ENCODE peak calls at places on chromosomes 5 and 9, in nine cellular contexts. One of them, this sample, is unnamed.

GRCh38 chr5:83097582-83098265 is 20.4 kb downstream of the XRCC4 start:
- DNase-seq in heart left ventricle: no peak
- DNase-seq in breast epithelium: no peak
- DNase-seq in ovary: no peak
- DNase-seq in HCT116: no peak
- DNase-seq in A549: no peak
- DNase-seq in IMR-90: peak
- DNase-seq in Peyer's patch: no peak
- DNase-seq in uterus: no peak
- DNase-seq in this sample: no peak

GRCh38 chr9:129888809-129889460 is 53.7 kb downstream of the USP20 start:
- DNase-seq in IMR-90: no peak
- DNase-seq in uterus: no peak
- DNase-seq in Peyer's patch: no peak
- DNase-seq in heart left ventricle: no peak
- DNase-seq in ovary: no peak
- DNase-seq in breast epithelium: no peak
- DNase-seq in A549: no peak
- DNase-seq in HCT116: no peak
- DNase-seq in this sample: no peak

GRCh38 chr5:179302499-179303185 is 42.6 kb downstream of the ADAMTS2 start:
- DNase-seq in uterus: no peak
- DNase-seq in heart left ventricle: no peak
- DNase-seq in Peyer's patch: no peak
- DNase-seq in A549: no peak
- DNase-seq in IMR-90: no peak
- DNase-seq in HCT116: no peak
- DNase-seq in ovary: no peak
- DNase-seq in breast epithelium: no peak
- DNase-seq in this sample: peak

GRCh38 chr5:132134384-132134783 is 60.8 kb downstream of the CSF2 start:
- DNase-seq in breast epithelium: no peak
- DNase-seq in uterus: no peak
- DNase-seq in IMR-90: peak
- DNase-seq in Peyer's patch: no peak
- DNase-seq in HCT116: peak
- DNase-seq in ovary: no peak
- DNase-seq in heart left ventricle: no peak
- DNase-seq in A549: peak
- DNase-seq in this sample: no peak

GRCh38 chr5:150131978-150132694 is 23.5 kb downstream of the PDGFRB start:
- DNase-seq in Peyer's patch: no peak
- DNase-seq in HCT116: no peak
- DNase-seq in uterus: peak
- DNase-seq in breast epithelium: no peak
- DNase-seq in heart left ventricle: no peak
- DNase-seq in IMR-90: peak
- DNase-seq in A549: no peak
- DNase-seq in ovary: no peak
- DNase-seq in this sample: peak

GRCh38 chr5:98769006-98769255 is 4.5 kb upstream of the RGMB start:
- DNase-seq in breast epithelium: no peak
- DNase-seq in uterus: no peak
- DNase-seq in HCT116: no peak
- DNase-seq in ovary: peak
- DNase-seq in heart left ventricle: peak
- DNase-seq in IMR-90: no peak
- DNase-seq in Peyer's patch: no peak
- DNase-seq in A549: no peak
- DNase-seq in this sample: no peak

GRCh38 chr9:129954868-129955550 is 88.0 kb downstream of the FNBP1 start:
- DNase-seq in breast epithelium: no peak
- DNase-seq in A549: no peak
- DNase-seq in uterus: no peak
- DNase-seq in IMR-90: peak
- DNase-seq in HCT116: no peak
- DNase-seq in Peyer's patch: no peak
- DNase-seq in heart left ventricle: no peak
- DNase-seq in ovary: no peak
- DNase-seq in this sample: no peak

GRCh38 chr9:134793281-134793680 is 87.3 kb upstream of the FCN2 start:
- DNase-seq in A549: no peak
- DNase-seq in Peyer's patch: no peak
- DNase-seq in HCT116: no peak
- DNase-seq in ovary: no peak
- DNase-seq in uterus: no peak
- DNase-seq in IMR-90: no peak
- DNase-seq in heart left ventricle: no peak
- DNase-seq in breast epithelium: no peak
- DNase-seq in this sample: no peak

DNA sequence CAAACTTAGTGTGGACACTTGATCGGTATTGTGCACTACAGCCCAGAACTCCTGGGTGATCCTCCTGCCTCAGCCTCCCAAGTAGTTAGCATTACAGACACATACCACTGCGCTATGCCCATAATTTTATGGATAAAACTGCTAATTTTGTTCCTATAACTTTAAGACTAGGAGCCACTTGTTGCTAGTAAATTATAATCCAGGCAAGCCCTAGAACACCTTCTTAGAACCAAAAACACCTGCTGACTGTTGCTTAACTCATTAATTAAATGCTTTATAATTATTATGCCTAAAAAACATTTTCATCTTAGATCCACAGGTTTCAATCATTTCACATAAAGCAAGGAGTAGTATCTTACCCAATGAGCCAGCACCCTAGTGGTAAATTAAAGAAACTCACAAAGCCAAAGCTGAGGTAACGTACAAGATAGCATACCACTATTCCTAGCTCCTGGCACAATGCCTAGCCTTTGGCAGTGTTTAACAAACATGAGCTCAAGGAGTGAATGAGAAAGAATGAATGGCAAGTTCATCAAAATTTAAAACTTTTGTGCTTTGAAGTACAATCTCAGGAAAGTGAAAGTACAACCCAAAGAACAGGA is 5.4 kb downstream of the MRPS27 start:
- DNase-seq in IMR-90: peak
- DNase-seq in HCT116: no peak
- DNase-seq in uterus: no peak
- DNase-seq in ovary: no peak
- DNase-seq in heart left ventricle: peak
- DNase-seq in Peyer's patch: no peak
- DNase-seq in breast epithelium: no peak
- DNase-seq in A549: peak
- DNase-seq in this sample: no peak
- TF ChIP-seq CTCF in IMR-90: peak
- TF ChIP-seq CTCF in HCT116: peak
- TF ChIP-seq CTCF in uterus: no peak
- TF ChIP-seq CTCF in ovary: no peak
- TF ChIP-seq CTCF in heart left ventricle: no peak
- TF ChIP-seq CTCF in Peyer's patch: no peak
- TF ChIP-seq CTCF in breast epithelium: no peak
- TF ChIP-seq CTCF in A549: peak
- TF ChIP-seq CTCF in this sample: no peak

DNA sequence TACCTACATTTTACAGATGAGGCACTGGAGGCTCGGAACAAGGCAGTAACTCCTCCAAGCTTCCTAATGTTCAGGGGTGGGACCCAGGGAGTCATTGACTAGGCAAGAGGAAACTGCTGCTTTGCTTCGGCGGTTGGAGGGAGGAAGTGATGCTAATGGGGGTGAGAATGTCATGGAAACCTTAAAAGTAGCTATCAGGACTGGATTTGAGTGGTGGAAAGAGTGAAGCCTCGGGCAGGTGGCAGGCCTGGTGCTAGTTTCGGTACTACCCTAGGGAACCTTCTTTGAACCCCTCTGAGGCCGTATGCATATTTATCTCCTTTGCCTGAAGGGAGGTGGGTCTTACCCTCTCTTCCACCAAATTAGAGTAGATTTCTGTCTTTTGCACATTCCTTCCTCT is 1.6 kb downstream of the BSPRY start:
- DNase-seq in uterus: no peak
- DNase-seq in Peyer's patch: peak
- DNase-seq in IMR-90: no peak
- DNase-seq in A549: no peak
- DNase-seq in HCT116: no peak
- DNase-seq in breast epithelium: no peak
- DNase-seq in ovary: no peak
- DNase-seq in heart left ventricle: no peak
- DNase-seq in this sample: no peak
- H3K4me3 ChIP-seq in uterus: no peak
- H3K4me3 ChIP-seq in Peyer's patch: no peak
- H3K4me3 ChIP-seq in IMR-90: no peak
- H3K4me3 ChIP-seq in A549: no peak
- H3K4me3 ChIP-seq in HCT116: no peak
- H3K4me3 ChIP-seq in breast epithelium: no peak
- H3K4me3 ChIP-seq in ovary: no peak
- H3K4me3 ChIP-seq in heart left ventricle: no peak
- H3K4me3 ChIP-seq in this sample: no peak

GRCh38 chr9:137052293-137052692 is 1.6 kb downstream of the ENTPD2 start:
- DNase-seq in IMR-90: no peak
- DNase-seq in ovary: no peak
- DNase-seq in Peyer's patch: no peak
- DNase-seq in uterus: no peak
- DNase-seq in HCT116: no peak
- DNase-seq in A549: no peak
- DNase-seq in breast epithelium: no peak
- DNase-seq in heart left ventricle: no peak
- DNase-seq in this sample: no peak

GRCh38 chr9:137055385-137056364 is 1.8 kb upstream of the ENTPD2 start:
- DNase-seq in ovary: peak
- DNase-seq in HCT116: no peak
- DNase-seq in heart left ventricle: peak
- DNase-seq in uterus: peak
- DNase-seq in A549: peak
- DNase-seq in Peyer's patch: peak
- DNase-seq in IMR-90: peak
- DNase-seq in breast epithelium: peak
- DNase-seq in this sample: peak

GRCh38 chr9:137054932-137055384 is 1.1 kb upstream of the ENTPD2 start:
- DNase-seq in IMR-90: no peak
- DNase-seq in HCT116: no peak
- DNase-seq in heart left ventricle: no peak
- DNase-seq in A549: no peak
- DNase-seq in Peyer's patch: no peak
- DNase-seq in uterus: no peak
- DNase-seq in breast epithelium: no peak
- DNase-seq in ovary: peak
- DNase-seq in this sample: no peak

GRCh38 chr9:137052998-137053943 is 590 bp downstream of the ENTPD2 start:
- DNase-seq in heart left ventricle: no peak
- DNase-seq in Peyer's patch: no peak
- DNase-seq in ovary: peak
- DNase-seq in A549: no peak
- DNase-seq in IMR-90: no peak
- DNase-seq in HCT116: no peak
- DNase-seq in uterus: no peak
- DNase-seq in breast epithelium: no peak
- DNase-seq in this sample: no peak

GRCh38 chr9:137053944-137054931 is at the start of gene ENTPD2:
- DNase-seq in heart left ventricle: no peak
- DNase-seq in Peyer's patch: peak
- DNase-seq in breast epithelium: peak
- DNase-seq in A549: no peak
- DNase-seq in ovary: peak
- DNase-seq in HCT116: no peak
- DNase-seq in IMR-90: no peak
- DNase-seq in uterus: no peak
- DNase-seq in this sample: no peak
- TF ChIP-seq POLR2A in heart left ventricle: no peak
- TF ChIP-seq POLR2A in Peyer's patch: peak
- TF ChIP-seq POLR2A in breast epithelium: no peak
- TF ChIP-seq POLR2A in A549: no peak
- TF ChIP-seq POLR2A in ovary: no peak
- TF ChIP-seq POLR2A in HCT116: peak
- TF ChIP-seq POLR2A in IMR-90: no peak
- TF ChIP-seq POLR2A in uterus: no peak
- TF ChIP-seq POLR2A in this sample: no peak

GRCh38 chr9:26892251-26893029 is at the start of gene CAAP1:
- DNase-seq in heart left ventricle: peak
- DNase-seq in IMR-90: peak
- DNase-seq in breast epithelium: peak
- DNase-seq in uterus: peak
- DNase-seq in ovary: peak
- DNase-seq in HCT116: peak
- DNase-seq in A549: peak
- DNase-seq in Peyer's patch: peak
- DNase-seq in this sample: peak

GRCh38 chr9:26893030-26893676 is 551 bp upstream of the CAAP1 start:
- DNase-seq in Peyer's patch: no peak
- DNase-seq in ovary: no peak
- DNase-seq in breast epithelium: no peak
- DNase-seq in heart left ventricle: no peak
- DNase-seq in A549: no peak
- DNase-seq in IMR-90: no peak
- DNase-seq in uterus: no peak
- DNase-seq in HCT116: no peak
- DNase-seq in this sample: no peak

DNA sequence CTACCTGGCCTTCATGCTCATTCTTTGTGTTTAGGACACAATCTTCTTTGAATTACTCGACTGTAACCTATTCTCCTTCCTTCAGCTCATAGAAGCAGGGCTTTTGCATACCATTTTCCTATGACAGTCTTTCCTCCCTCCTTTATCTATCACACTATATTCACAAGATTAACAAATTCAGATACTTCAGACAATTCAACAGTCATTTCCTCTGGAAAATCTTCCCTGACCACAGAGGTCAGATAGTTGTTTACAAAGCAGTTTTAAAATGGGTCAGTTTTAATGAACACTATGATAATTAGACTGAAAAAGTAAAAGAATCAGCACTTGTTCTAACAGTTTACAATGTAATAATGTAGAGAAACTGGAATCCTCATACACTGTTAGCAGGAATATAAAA is 4.3 kb downstream of the CAAP1 start:
- DNase-seq in HCT116: no peak
- DNase-seq in breast epithelium: no peak
- DNase-seq in IMR-90: peak
- DNase-seq in uterus: no peak
- DNase-seq in A549: no peak
- DNase-seq in ovary: no peak
- DNase-seq in heart left ventricle: no peak
- DNase-seq in Peyer's patch: no peak
- DNase-seq in this sample: no peak
- TF ChIP-seq CTCF in HCT116: no peak
- TF ChIP-seq CTCF in breast epithelium: no peak
- TF ChIP-seq CTCF in IMR-90: no peak
- TF ChIP-seq CTCF in uterus: no peak
- TF ChIP-seq CTCF in A549: no peak
- TF ChIP-seq CTCF in ovary: no peak
- TF ChIP-seq CTCF in heart left ventricle: no peak
- TF ChIP-seq CTCF in Peyer's patch: no peak
- TF ChIP-seq CTCF in this sample: no peak

DNA sequence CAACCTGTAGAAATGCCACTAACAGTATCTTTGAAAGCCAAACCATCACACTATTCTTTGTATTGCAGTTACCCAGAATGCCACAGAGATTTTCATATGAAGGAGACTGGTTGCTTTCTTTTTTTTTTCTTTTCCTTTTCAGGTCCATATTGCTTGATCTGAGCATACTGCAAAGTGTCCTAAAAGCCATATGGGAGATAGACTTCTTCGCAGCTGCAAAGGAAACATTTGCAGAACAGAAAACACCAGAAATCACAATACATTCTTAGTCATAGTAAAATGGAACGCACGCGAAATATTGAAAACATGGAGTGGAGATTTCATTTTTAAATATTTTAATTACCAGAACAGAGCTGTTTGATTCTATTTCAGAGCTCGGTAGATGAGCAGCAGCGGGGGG is 284.1 kb downstream of the NFIB start:
- DNase-seq in A549: no peak
- DNase-seq in IMR-90: no peak
- DNase-seq in breast epithelium: no peak
- DNase-seq in heart left ventricle: no peak
- DNase-seq in uterus: no peak
- DNase-seq in Peyer's patch: no peak
- DNase-seq in ovary: no peak
- DNase-seq in HCT116: no peak
- DNase-seq in this sample: no peak
- H3K4me3 ChIP-seq in A549: no peak
- H3K4me3 ChIP-seq in IMR-90: peak
- H3K4me3 ChIP-seq in breast epithelium: peak
- H3K4me3 ChIP-seq in heart left ventricle: peak
- H3K4me3 ChIP-seq in uterus: no peak
- H3K4me3 ChIP-seq in Peyer's patch: no peak
- H3K4me3 ChIP-seq in ovary: peak
- H3K4me3 ChIP-seq in HCT116: no peak
- H3K4me3 ChIP-seq in this sample: no peak